ENCODE peak calls at places on chromosomes 4 and X, in five cellular contexts. U, J, I, C and A are unnamed samples.
A peak's percentile ranks its signal among the peaks of the same experiment; 100 is the strongest.

GRCh38 chrX:21702725-21703228 is 44.6 kb upstream of the KLHL34 start:
- DNase-seq in U (no peak), J (no peak), I (no peak), C (no peak), A (no peak)

GRCh38 chr4:22625301-22625700 is 67.4 kb upstream of the GBA3 start:
- DNase-seq in U (no peak), J (no peak), I (no peak), C (no peak), A (no peak)

GRCh38 chr4:119559044-119559647 is 69.5 kb downstream of the PDE5A start:
- DNase-seq in U (peak; percentile 29), J (peak; percentile 18), I (no peak), C (peak; percentile 9), A (peak; percentile 9)

GRCh38 chr4:36165256-36166005 is 78.9 kb downstream of the ARAP2 start:
- DNase-seq in U (no peak), J (no peak), I (no peak), C (peak; percentile 6), A (no peak)

GRCh38 chr4:119726505-119726904 is 97.9 kb upstream of the PDE5A start:
- DNase-seq in U (no peak), J (no peak), I (no peak), C (no peak), A (no peak)

GRCh38 chrX:133702230-133702629 is 283.2 kb downstream of the GPC3 start:
- DNase-seq in U (no peak), J (no peak), I (no peak), C (no peak), A (no peak)

GRCh38 chr4:8594097-8595038 is 1.8 kb downstream of the CPZ start:
- DNase-seq in U (peak; percentile 81), J (peak; percentile 65), I (peak; percentile 63), C (peak; percentile 48), A (peak; percentile 62)

GRCh38 chr4:78776729-78777555 is 792 bp downstream of the BMP2K start:
- DNase-seq in U (peak; percentile 35), J (no peak), I (peak; percentile 39), C (peak; percentile 14), A (peak; percentile 60)

GRCh38 chr4:109559625-109559982 is 442 bp upstream of the MCUB start:
- DNase-seq in U (no peak), J (no peak), I (peak; percentile 29), C (peak; percentile 43), A (no peak)

GRCh38 chr4:140242357-140243284 is 88.6 kb upstream of the MAML3 start:
- DNase-seq in U (no peak), J (no peak), I (no peak), C (no peak), A (peak; percentile 46)

GRCh38 chr4:26032572-26033320 is 118.7 kb downstream of the SMIM20 start:
- DNase-seq in U (no peak), J (peak; percentile 12), I (no peak), C (peak; percentile 51), A (no peak)